ENCODE peak calls at places on chromosomes 7 and 10, in five cellular contexts. One of them, this sample, is unnamed.

GRCh38 chr10:3002304-3002703 is 65.0 kb upstream of the PFKP start:
- DNase-seq in cardiac muscle cell: no peak
- DNase-seq in GM06990: no peak
- DNase-seq in type B pancreatic cell: no peak
- DNase-seq in pancreas: no peak
- DNase-seq in this sample: no peak

GRCh38 chr7:7054252-7054830 is 128.0 kb upstream of the C1GALT1 start:
- DNase-seq in cardiac muscle cell: no peak
- DNase-seq in GM06990: no peak
- DNase-seq in type B pancreatic cell: no peak
- DNase-seq in pancreas: no peak
- DNase-seq in this sample: no peak

GRCh38 chr7:69739182-69739581 is 140.9 kb downstream of the AUTS2 start:
- DNase-seq in cardiac muscle cell: no peak
- DNase-seq in GM06990: peak
- DNase-seq in type B pancreatic cell: no peak
- DNase-seq in pancreas: no peak
- DNase-seq in this sample: no peak

GRCh38 chr10:35409094-35409582 is 72.8 kb downstream of the CCNY start:
- DNase-seq in cardiac muscle cell: peak
- DNase-seq in GM06990: no peak
- DNase-seq in type B pancreatic cell: no peak
- DNase-seq in pancreas: no peak
- DNase-seq in this sample: peak

GRCh38 chr10:37434091-37434490 is 308.7 kb downstream of the ANKRD30A start:
- DNase-seq in cardiac muscle cell: no peak
- DNase-seq in GM06990: no peak
- DNase-seq in type B pancreatic cell: no peak
- DNase-seq in pancreas: no peak
- DNase-seq in this sample: no peak

GRCh38 chr10:114412907-114413386 is 8.6 kb upstream of the AFAP1L2 start:
- DNase-seq in cardiac muscle cell: peak
- DNase-seq in GM06990: no peak
- DNase-seq in type B pancreatic cell: no peak
- DNase-seq in pancreas: no peak
- DNase-seq in this sample: no peak

GRCh38 chr10:134743-135600 is at the start of gene ZMYND11:
- DNase-seq in cardiac muscle cell: peak
- DNase-seq in GM06990: peak
- DNase-seq in type B pancreatic cell: peak
- DNase-seq in pancreas: peak
- DNase-seq in this sample: no peak

GRCh38 chr10:71463111-71463510 is 66.4 kb downstream of the CDH23 start:
- DNase-seq in cardiac muscle cell: no peak
- DNase-seq in GM06990: no peak
- DNase-seq in type B pancreatic cell: no peak
- DNase-seq in pancreas: no peak
- DNase-seq in this sample: no peak

GRCh38 chr10:62083413-62083794 is 181.9 kb downstream of the ARID5B start:
- DNase-seq in cardiac muscle cell: peak
- DNase-seq in GM06990: no peak
- DNase-seq in type B pancreatic cell: no peak
- DNase-seq in pancreas: no peak
- DNase-seq in this sample: no peak

GRCh38 chr7:47490501-47491265 is 91.2 kb downstream of the TNS3 start:
- DNase-seq in cardiac muscle cell: no peak
- DNase-seq in GM06990: no peak
- DNase-seq in type B pancreatic cell: no peak
- DNase-seq in pancreas: no peak
- DNase-seq in this sample: no peak

GRCh38 chr10:31808258-31809218 is 120.1 kb downstream of the ARHGAP12 start:
- DNase-seq in cardiac muscle cell: peak
- DNase-seq in GM06990: peak
- DNase-seq in type B pancreatic cell: no peak
- DNase-seq in pancreas: no peak
- DNase-seq in this sample: no peak

GRCh38 chr10:34488476-34489130 is 326.5 kb downstream of the PARD3 start:
- DNase-seq in cardiac muscle cell: no peak
- DNase-seq in GM06990: no peak
- DNase-seq in type B pancreatic cell: no peak
- DNase-seq in pancreas: no peak
- DNase-seq in this sample: no peak

GRCh38 chr7:1986366-1987083 is 246.2 kb downstream of the MAD1L1 start:
- DNase-seq in cardiac muscle cell: no peak
- DNase-seq in GM06990: no peak
- DNase-seq in type B pancreatic cell: no peak
- DNase-seq in pancreas: no peak
- DNase-seq in this sample: no peak

GRCh38 chr7:30171753-30172447 is 37.1 kb downstream of the MTURN start:
- DNase-seq in cardiac muscle cell: no peak
- DNase-seq in GM06990: no peak
- DNase-seq in type B pancreatic cell: no peak
- DNase-seq in pancreas: no peak
- DNase-seq in this sample: no peak

GRCh38 chr7:45384499-45384898 is 189.7 kb upstream of the ADCY1 start:
- DNase-seq in cardiac muscle cell: peak
- DNase-seq in GM06990: no peak
- DNase-seq in type B pancreatic cell: no peak
- DNase-seq in pancreas: no peak
- DNase-seq in this sample: no peak

GRCh38 chr10:127145173-127145572 is 51.2 kb downstream of the INSYN2A start:
- DNase-seq in cardiac muscle cell: peak
- DNase-seq in GM06990: no peak
- DNase-seq in type B pancreatic cell: no peak
- DNase-seq in pancreas: no peak
- DNase-seq in this sample: no peak

GRCh38 chr7:145909956-145910611 is 206.5 kb upstream of the CNTNAP2 start:
- DNase-seq in cardiac muscle cell: peak
- DNase-seq in GM06990: no peak
- DNase-seq in type B pancreatic cell: no peak
- DNase-seq in pancreas: no peak
- DNase-seq in this sample: no peak

GRCh38 chr7:139713061-139713460 is 64.7 kb downstream of the HIPK2 start:
- DNase-seq in cardiac muscle cell: no peak
- DNase-seq in GM06990: no peak
- DNase-seq in type B pancreatic cell: no peak
- DNase-seq in pancreas: no peak
- DNase-seq in this sample: no peak

GRCh38 chr7:146700015-146700560 is 583.5 kb downstream of the CNTNAP2 start:
- DNase-seq in cardiac muscle cell: no peak
- DNase-seq in GM06990: no peak
- DNase-seq in type B pancreatic cell: no peak
- DNase-seq in pancreas: no peak
- DNase-seq in this sample: no peak

GRCh38 chr7:10703059-10703458 is 270.6 kb upstream of the PHF14 start:
- DNase-seq in cardiac muscle cell: no peak
- DNase-seq in GM06990: no peak
- DNase-seq in type B pancreatic cell: no peak
- DNase-seq in pancreas: no peak
- DNase-seq in this sample: no peak

GRCh38 chr10:110498982-110499795 is 1.5 kb downstream of the DUSP5 start:
- DNase-seq in cardiac muscle cell: peak
- DNase-seq in GM06990: peak
- DNase-seq in type B pancreatic cell: no peak
- DNase-seq in pancreas: no peak
- DNase-seq in this sample: no peak

GRCh38 chr7:116534790-116535189 is 10.0 kb downstream of the CAV1 start:
- DNase-seq in cardiac muscle cell: peak
- DNase-seq in GM06990: no peak
- DNase-seq in type B pancreatic cell: no peak
- DNase-seq in pancreas: no peak
- DNase-seq in this sample: no peak

GRCh38 chr10:131676971-131677421 is 223.8 kb upstream of the PPP2R2D start:
- DNase-seq in cardiac muscle cell: no peak
- DNase-seq in GM06990: no peak
- DNase-seq in type B pancreatic cell: no peak
- DNase-seq in pancreas: no peak
- DNase-seq in this sample: no peak

GRCh38 chr10:121601458-121601857 is 3.2 kb upstream of the FGFR2 start:
- DNase-seq in cardiac muscle cell: no peak
- DNase-seq in GM06990: no peak
- DNase-seq in type B pancreatic cell: no peak
- DNase-seq in pancreas: no peak
- DNase-seq in this sample: no peak

GRCh38 chr7:55545496-55545895 is 26.8 kb downstream of the VOPP1 start:
- DNase-seq in cardiac muscle cell: peak
- DNase-seq in GM06990: no peak
- DNase-seq in type B pancreatic cell: no peak
- DNase-seq in pancreas: peak
- DNase-seq in this sample: no peak

GRCh38 chr7:157001920-157002818 is 8.3 kb downstream of the MNX1 start:
- DNase-seq in cardiac muscle cell: no peak
- DNase-seq in GM06990: no peak
- DNase-seq in type B pancreatic cell: peak
- DNase-seq in pancreas: peak
- DNase-seq in this sample: no peak

GRCh38 chr10:507908-508444 is 181.5 kb downstream of the DIP2C start:
- DNase-seq in cardiac muscle cell: no peak
- DNase-seq in GM06990: no peak
- DNase-seq in type B pancreatic cell: no peak
- DNase-seq in pancreas: peak
- DNase-seq in this sample: no peak

GRCh38 chr7:29282819-29283414 is 88.3 kb downstream of the CHN2 start:
- DNase-seq in cardiac muscle cell: no peak
- DNase-seq in GM06990: no peak
- DNase-seq in type B pancreatic cell: no peak
- DNase-seq in pancreas: no peak
- DNase-seq in this sample: no peak

GRCh38 chr7:131381069-131381838 is 53.6 kb downstream of the MKLN1 start:
- DNase-seq in cardiac muscle cell: peak
- DNase-seq in GM06990: no peak
- DNase-seq in type B pancreatic cell: no peak
- DNase-seq in pancreas: no peak
- DNase-seq in this sample: no peak

GRCh38 chr7:138295049-138295637 is 164.9 kb upstream of the TRIM24 start:
- DNase-seq in cardiac muscle cell: no peak
- DNase-seq in GM06990: no peak
- DNase-seq in type B pancreatic cell: no peak
- DNase-seq in pancreas: no peak
- DNase-seq in this sample: no peak

GRCh38 chr10:86139066-86139657 is 227.4 kb downstream of the GRID1 start:
- DNase-seq in cardiac muscle cell: peak
- DNase-seq in GM06990: peak
- DNase-seq in type B pancreatic cell: no peak
- DNase-seq in pancreas: no peak
- DNase-seq in this sample: no peak

GRCh38 chr7:101094791-101095375 is 9.6 kb downstream of the TRIM56 start:
- DNase-seq in cardiac muscle cell: peak
- DNase-seq in GM06990: no peak
- DNase-seq in type B pancreatic cell: no peak
- DNase-seq in pancreas: no peak
- DNase-seq in this sample: peak

GRCh38 chr7:113367187-113367586 is 248.8 kb upstream of the SMIM30 start:
- DNase-seq in cardiac muscle cell: no peak
- DNase-seq in GM06990: no peak
- DNase-seq in type B pancreatic cell: no peak
- DNase-seq in pancreas: no peak
- DNase-seq in this sample: no peak